ENCODE peak calls at places on chromosomes 11 and 22, in six cellular contexts. S, B, J, T, I and K are unnamed samples.
A peak's percentile ranks its signal among the peaks of the same experiment; 100 is the strongest.

GRCh38 chr22:32487021-32487420 is 12.4 kb downstream of the FBXO7 start:
- DNase-seq in S (no peak), B (no peak), J (no peak), T (no peak), I (no peak), K (no peak)

GRCh38 chr22:36463783-36464184 is 17.7 kb downstream of the TXN2 start:
- DNase-seq in S (no peak), B (no peak), J (no peak), T (no peak), I (no peak), K (no peak)

GRCh38 chr11:134489728-134490127 is 77.7 kb upstream of the B3GAT1 start:
- DNase-seq in S (no peak), B (no peak), J (no peak), T (no peak), I (no peak), K (no peak)

GRCh38 chr11:2512431-2513407 is 67.9 kb downstream of the KCNQ1 start:
- DNase-seq in S (no peak), B (no peak), J (no peak), T (no peak), I (no peak), K (no peak)

GRCh38 chr11:13051257-13051656 is 42.1 kb downstream of the RASSF10 start:
- DNase-seq in S (no peak), B (no peak), J (no peak), T (no peak), I (peak; percentile 74), K (no peak)

GRCh38 chr11:94823127-94823732 is 55.1 kb downstream of the AMOTL1 start:
- DNase-seq in S (no peak), B (no peak), J (no peak), T (no peak), I (peak; percentile 36), K (no peak)

GRCh38 chr11:97525273-97525672 is 1135.5 kb downstream of the JRKL start:
- DNase-seq in S (no peak), B (no peak), J (peak; percentile 5), T (no peak), I (no peak), K (no peak)

GRCh38 chr11:56474729-56475128 is 1.6 kb upstream of the OR5M3 start:
- DNase-seq in S (no peak), B (no peak), J (no peak), T (no peak), I (no peak), K (no peak)

GRCh38 chr11:35594680-35595079 is 23.6 kb upstream of the FJX1 start:
- DNase-seq in S (no peak), B (no peak), J (no peak), T (no peak), I (no peak), K (no peak)

GRCh38 chr11:135027461-135027860 is 615.4 kb upstream of the B3GAT1 start:
- DNase-seq in S (peak; percentile 7), B (peak; percentile 7), J (peak; percentile 38), T (peak; percentile 15), I (peak; percentile 61), K (no peak)

GRCh38 chr22:47084226-47084625 is 321.8 kb downstream of the TBC1D22A start:
- DNase-seq in S (no peak), B (no peak), J (no peak), T (no peak), I (no peak), K (no peak)

GRCh38 chr11:3230636-3231549 is 1.3 kb downstream of the MRGPRE start:
- DNase-seq in S (no peak), B (no peak), J (no peak), T (no peak), I (no peak), K (no peak)

GRCh38 chr22:38513063-38513462 is 7.0 kb upstream of the DDX17 start:
- DNase-seq in S (peak; percentile 75), B (no peak), J (no peak), T (no peak), I (no peak), K (no peak)

GRCh38 chr11:69401715-69402114 is 79.7 kb upstream of the LINC01488 start:
- DNase-seq in S (no peak), B (no peak), J (no peak), T (no peak), I (no peak), K (no peak)

GRCh38 chr22:35995772-35996171 is 32.9 kb downstream of the RBFOX2 start:
- DNase-seq in S (no peak), B (peak; percentile 43), J (peak; percentile 97), T (no peak), I (no peak), K (peak; percentile 52)

GRCh38 chr22:19035474-19036228 is 86.6 kb downstream of the DGCR2 start:
- DNase-seq in S (peak; percentile 18), B (no peak), J (no peak), T (no peak), I (no peak), K (no peak)

GRCh38 chr22:47419239-47419638 is 656.8 kb downstream of the TBC1D22A start:
- DNase-seq in S (no peak), B (no peak), J (no peak), T (no peak), I (no peak), K (no peak)

GRCh38 chr11:6402561-6402981 is 12.3 kb downstream of the SMPD1 start:
- DNase-seq in S (peak; percentile 95), B (no peak), J (no peak), T (no peak), I (no peak), K (no peak)

GRCh38 chr22:21448627-21449416 is 18.4 kb upstream of the TMEM191C start:
- DNase-seq in S (no peak), B (no peak), J (no peak), T (no peak), I (no peak), K (no peak)

GRCh38 chr11:99370557-99371200 is 349.9 kb downstream of the CNTN5 start:
- DNase-seq in S (no peak), B (peak; percentile 19), J (peak; percentile 83), T (no peak), I (peak; percentile 63), K (no peak)

GRCh38 chr22:42716221-42716620 is 4.4 kb downstream of the A4GALT start:
- DNase-seq in S (peak; percentile 60), B (peak; percentile 55), J (no peak), T (peak; percentile 64), I (no peak), K (no peak)

GRCh38 chr22:42714768-42715430 is 5.8 kb downstream of the A4GALT start:
- DNase-seq in S (no peak), B (no peak), J (peak; percentile 21), T (no peak), I (no peak), K (no peak)

GRCh38 chr22:42717197-42717967 is 3.3 kb downstream of the A4GALT start:
- DNase-seq in S (peak; percentile 72), B (no peak), J (peak; percentile 29), T (no peak), I (peak; percentile 73), K (no peak)

GRCh38 chr22:42714308-42714707 is 6.4 kb downstream of the A4GALT start:
- DNase-seq in S (no peak), B (no peak), J (no peak), T (no peak), I (no peak), K (no peak)

GRCh38 chr22:42716649-42717127 is 4.0 kb downstream of the A4GALT start:
- DNase-seq in S (peak; percentile 95), B (no peak), J (no peak), T (no peak), I (no peak), K (no peak)
- H3K4me3 ChIP-seq in S (peak overlapping the region; percentile 83), B (no peak overlapping the region), J (no peak overlapping the region), T (peak overlapping the region; percentile 10), I (no peak overlapping the region), K (no peak overlapping the region)

GRCh38 chr11:67272327-67273259 is 6.3 kb downstream of the GRK2 start:
- DNase-seq in S (peak; percentile 65), B (no peak), J (no peak), T (no peak), I (no peak), K (peak; percentile 67)

GRCh38 chr11:67271548-67272284 is 5.4 kb downstream of the GRK2 start:
- DNase-seq in S (peak; percentile 46), B (no peak), J (no peak), T (no peak), I (no peak), K (peak; percentile 37)

GRCh38 chr11:67269401-67270255 is 3.4 kb downstream of the GRK2 start:
- DNase-seq in S (peak; percentile 24), B (no peak), J (no peak), T (no peak), I (no peak), K (peak; percentile 82)

GRCh38 chr11:67270256-67271211 is 4.3 kb downstream of the GRK2 start:
- DNase-seq in S (peak; percentile 53), B (peak; percentile 82), J (peak; percentile 45), T (peak; percentile 71), I (peak; percentile 48), K (peak; percentile 77)

GRCh38 chr11:67271212-67271547 is 4.9 kb downstream of the GRK2 start:
- DNase-seq in S (no peak), B (no peak), J (no peak), T (no peak), I (no peak), K (no peak)
- H3K4me3 ChIP-seq in S (peak overlapping the region; percentile 87), B (no peak overlapping the region), J (no peak overlapping the region), T (peak overlapping the region; percentile 46), I (no peak overlapping the region), K (no peak overlapping the region)

GRCh38 chr22:50303515-50303847 is 4.0 kb downstream of the PLXNB2 start:
- DNase-seq in S (no peak), B (no peak), J (no peak), T (no peak), I (no peak), K (no peak)
- H3K4me3 ChIP-seq in S (no peak overlapping the region), B (no peak overlapping the region), J (no peak overlapping the region), T (peak overlapping the region; percentile 14), I (peak overlapping the region; percentile 29), K (peak overlapping the region; percentile 85)

GRCh38 chr22:27309713-27310112 is 491.8 kb downstream of the MN1 start:
- DNase-seq in S (no peak), B (no peak), J (no peak), T (no peak), I (no peak), K (no peak)

GRCh38 chr22:27311666-27312566 is 489.6 kb downstream of the MN1 start:
- DNase-seq in S (no peak), B (no peak), J (no peak), T (no peak), I (no peak), K (no peak)

GRCh38 chr22:27308513-27308912 is 493.0 kb downstream of the MN1 start:
- DNase-seq in S (no peak), B (no peak), J (no peak), T (no peak), I (no peak), K (no peak)

GRCh38 chr22:27312567-27313507 is 488.7 kb downstream of the MN1 start:
- DNase-seq in S (no peak), B (no peak), J (no peak), T (no peak), I (no peak), K (no peak)

DNA sequence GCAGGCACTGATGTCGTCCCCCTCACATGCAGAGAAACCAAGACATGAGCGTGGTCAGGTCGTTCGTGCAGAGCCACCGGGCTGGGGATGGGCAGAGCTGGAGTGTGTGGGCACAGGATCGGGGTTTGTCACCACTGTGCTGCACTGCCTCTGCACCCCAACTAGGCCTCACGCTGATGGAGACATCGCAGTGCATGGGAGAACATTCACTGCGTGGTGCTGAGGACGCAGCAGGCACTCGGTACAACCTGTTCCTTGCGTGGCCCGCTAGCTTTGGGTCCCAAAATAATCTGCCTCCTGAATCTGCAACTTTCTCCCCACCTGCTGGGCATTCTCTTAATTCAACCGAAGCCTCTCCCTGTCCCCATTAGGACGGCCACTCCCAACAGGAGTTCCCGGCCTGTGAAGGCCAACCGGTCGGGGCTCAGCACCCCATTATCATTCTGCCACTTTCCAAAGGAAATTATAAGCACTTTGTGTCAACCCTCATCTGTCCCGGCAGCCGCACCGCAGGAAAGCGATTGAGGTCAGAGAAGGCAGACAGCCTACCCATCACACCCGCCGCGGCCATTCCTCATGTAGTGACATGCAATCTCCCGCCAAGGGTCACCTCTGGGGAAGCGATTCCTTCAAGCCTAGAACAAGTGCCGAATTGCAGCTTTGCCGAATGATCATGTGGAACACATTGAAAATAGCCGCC is 490.4 kb downstream of the MN1 start:
- DNase-seq in S (no peak), B (no peak), J (no peak), T (no peak), I (no peak), K (no peak)
- H3K4me3 ChIP-seq in S (no peak overlapping the region), B (no peak overlapping the region), J (no peak overlapping the region), T (no peak overlapping the region), I (no peak overlapping the region), K (no peak overlapping the region)